ENCODE peak calls at places on chromosomes 6 and 20, in four cellular contexts. One of them, this sample, is unnamed.

GRCh38 chr6:21915707-21916399 is 322.3 kb downstream of the SOX4 start:
- ATAC-seq in HCT116: no peak
- ATAC-seq in K562: no peak
- ATAC-seq in upper lobe of left lung: peak
- ATAC-seq in this sample: no peak

GRCh38 chr6:158751192-158751591 is 68.0 kb downstream of the EZR start:
- ATAC-seq in HCT116: no peak
- ATAC-seq in K562: peak
- ATAC-seq in upper lobe of left lung: no peak
- ATAC-seq in this sample: no peak

GRCh38 chr6:11500008-11500407 is 37.5 kb upstream of the TMEM170B start:
- ATAC-seq in HCT116: no peak
- ATAC-seq in K562: no peak
- ATAC-seq in upper lobe of left lung: no peak
- ATAC-seq in this sample: no peak

GRCh38 chr6:42294759-42295158 is 77.1 kb upstream of the MRPS10 start:
- ATAC-seq in HCT116: peak
- ATAC-seq in K562: no peak
- ATAC-seq in upper lobe of left lung: no peak
- ATAC-seq in this sample: no peak

GRCh38 chr20:16498526-16499140 is 74.6 kb downstream of the KIF16B start:
- ATAC-seq in HCT116: no peak
- ATAC-seq in K562: no peak
- ATAC-seq in upper lobe of left lung: no peak
- ATAC-seq in this sample: no peak

GRCh38 chr20:34089655-34090324 is 22.3 kb downstream of the EIF2S2 start:
- ATAC-seq in HCT116: no peak
- ATAC-seq in K562: no peak
- ATAC-seq in upper lobe of left lung: no peak
- ATAC-seq in this sample: no peak

GRCh38 chr6:52516269-52516668 is 60.6 kb downstream of the TRAM2 start:
- ATAC-seq in HCT116: no peak
- ATAC-seq in K562: no peak
- ATAC-seq in upper lobe of left lung: no peak
- ATAC-seq in this sample: no peak

GRCh38 chr20:1474817-1475603 is 8.4 kb upstream of the NSFL1C start:
- ATAC-seq in HCT116: peak
- ATAC-seq in K562: peak
- ATAC-seq in upper lobe of left lung: no peak
- ATAC-seq in this sample: no peak

GRCh38 chr6:88166493-88166900 is 350 bp upstream of the CNR1 start:
- ATAC-seq in HCT116: no peak
- ATAC-seq in K562: no peak
- ATAC-seq in upper lobe of left lung: peak
- ATAC-seq in this sample: peak

GRCh38 chr20:36355469-36356171 is 49.5 kb downstream of the DLGAP4 start:
- ATAC-seq in HCT116: peak
- ATAC-seq in K562: peak
- ATAC-seq in upper lobe of left lung: no peak
- ATAC-seq in this sample: no peak

GRCh38 chr6:127924031-127924430 is 23.2 kb upstream of the THEMIS start:
- ATAC-seq in HCT116: no peak
- ATAC-seq in K562: no peak
- ATAC-seq in upper lobe of left lung: no peak
- ATAC-seq in this sample: no peak

GRCh38 chr6:35568967-35569606 is 56.4 kb upstream of the TULP1 start:
- ATAC-seq in HCT116: peak
- ATAC-seq in K562: peak
- ATAC-seq in upper lobe of left lung: peak
- ATAC-seq in this sample: peak

GRCh38 chr6:107600936-107601335 is 111.0 kb downstream of the SOBP start:
- ATAC-seq in HCT116: peak
- ATAC-seq in K562: no peak
- ATAC-seq in upper lobe of left lung: peak
- ATAC-seq in this sample: peak

GRCh38 chr6:118485601-118486550 is 62.2 kb upstream of the PLN start:
- ATAC-seq in HCT116: no peak
- ATAC-seq in K562: no peak
- ATAC-seq in upper lobe of left lung: no peak
- ATAC-seq in this sample: no peak

GRCh38 chr6:1130692-1131091 is 181.2 kb upstream of the FOXQ1 start:
- ATAC-seq in HCT116: no peak
- ATAC-seq in K562: no peak
- ATAC-seq in upper lobe of left lung: no peak
- ATAC-seq in this sample: no peak

GRCh38 chr20:50304501-50304856 is 113.8 kb downstream of the CEBPB start:
- ATAC-seq in HCT116: no peak
- ATAC-seq in K562: no peak
- ATAC-seq in upper lobe of left lung: peak
- ATAC-seq in this sample: peak

GRCh38 chr20:50304883-50305635 is 114.4 kb downstream of the CEBPB start:
- ATAC-seq in HCT116: no peak
- ATAC-seq in K562: no peak
- ATAC-seq in upper lobe of left lung: peak
- ATAC-seq in this sample: peak

GRCh38 chr20:50306478-50307423 is 116.1 kb downstream of the CEBPB start:
- ATAC-seq in HCT116: no peak
- ATAC-seq in K562: no peak
- ATAC-seq in upper lobe of left lung: no peak
- ATAC-seq in this sample: no peak

GRCh38 chr20:50303573-50304500 is 113.2 kb downstream of the CEBPB start:
- ATAC-seq in HCT116: no peak
- ATAC-seq in K562: peak
- ATAC-seq in upper lobe of left lung: no peak
- ATAC-seq in this sample: peak

DNA sequence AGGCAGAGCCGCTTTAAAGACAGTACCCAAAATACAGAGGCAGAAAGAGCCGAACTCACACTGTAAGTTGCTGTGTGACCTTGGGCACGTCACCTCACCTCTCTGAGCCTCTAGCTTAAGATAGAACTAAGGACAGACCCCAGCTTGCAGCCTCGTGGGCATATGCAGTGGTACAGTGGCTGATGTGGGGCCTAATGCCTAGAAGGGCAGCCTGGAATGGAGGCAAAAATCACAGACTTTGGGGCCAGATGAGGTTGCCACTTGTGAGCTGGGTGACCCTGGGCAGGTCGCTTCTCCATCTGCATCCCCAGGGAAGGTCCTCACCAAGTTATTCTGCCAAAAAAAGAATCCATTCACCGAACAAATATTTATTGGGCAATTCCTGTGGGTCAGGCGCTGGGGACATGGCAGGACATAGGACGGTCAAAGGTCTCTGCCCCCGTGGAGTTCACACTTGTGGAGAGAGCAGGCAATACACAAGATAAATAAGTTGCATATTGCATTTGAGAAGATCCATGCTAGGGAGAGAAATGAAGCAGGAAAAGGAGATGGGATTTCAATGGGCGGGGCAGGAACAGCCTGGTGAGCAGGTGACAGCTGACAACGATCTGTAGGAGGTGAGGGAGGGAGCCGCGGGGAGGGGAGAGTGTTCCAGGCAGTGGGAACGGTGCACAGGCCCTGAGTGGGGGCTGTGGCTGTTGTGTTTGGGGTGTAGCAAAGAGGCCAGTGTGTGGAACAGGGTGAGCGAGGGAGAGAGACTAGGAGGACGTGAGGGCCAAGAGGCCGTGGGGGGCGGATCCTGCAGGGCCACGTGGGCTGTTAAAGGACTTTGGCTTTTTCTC is 115.2 kb downstream of the CEBPB start:
- ATAC-seq in HCT116: no peak
- ATAC-seq in K562: peak
- ATAC-seq in upper lobe of left lung: no peak
- ATAC-seq in this sample: peak
- TF ChIP-seq POLR2AphosphoS5 in HCT116: no peak
- TF ChIP-seq POLR2AphosphoS5 in K562: no peak
- TF ChIP-seq POLR2AphosphoS5 in upper lobe of left lung: peak
- TF ChIP-seq POLR2AphosphoS5 in this sample: peak

GRCh38 chr6:17907467-17908229 is 79.8 kb downstream of the KIF13A start:
- ATAC-seq in HCT116: peak
- ATAC-seq in K562: peak
- ATAC-seq in upper lobe of left lung: peak
- ATAC-seq in this sample: peak
- TF ChIP-seq POLR2AphosphoS5 in HCT116: peak
- TF ChIP-seq POLR2AphosphoS5 in K562: peak
- TF ChIP-seq POLR2AphosphoS5 in upper lobe of left lung: peak
- TF ChIP-seq POLR2AphosphoS5 in this sample: peak

GRCh38 chr6:135222623-135223022 is 41.5 kb downstream of the MYB start:
- ATAC-seq in HCT116: no peak
- ATAC-seq in K562: peak
- ATAC-seq in upper lobe of left lung: no peak
- ATAC-seq in this sample: no peak
- TF ChIP-seq POLR2AphosphoS5 in HCT116: no peak
- TF ChIP-seq POLR2AphosphoS5 in K562: no peak
- TF ChIP-seq POLR2AphosphoS5 in upper lobe of left lung: no peak
- TF ChIP-seq POLR2AphosphoS5 in this sample: no peak

DNA sequence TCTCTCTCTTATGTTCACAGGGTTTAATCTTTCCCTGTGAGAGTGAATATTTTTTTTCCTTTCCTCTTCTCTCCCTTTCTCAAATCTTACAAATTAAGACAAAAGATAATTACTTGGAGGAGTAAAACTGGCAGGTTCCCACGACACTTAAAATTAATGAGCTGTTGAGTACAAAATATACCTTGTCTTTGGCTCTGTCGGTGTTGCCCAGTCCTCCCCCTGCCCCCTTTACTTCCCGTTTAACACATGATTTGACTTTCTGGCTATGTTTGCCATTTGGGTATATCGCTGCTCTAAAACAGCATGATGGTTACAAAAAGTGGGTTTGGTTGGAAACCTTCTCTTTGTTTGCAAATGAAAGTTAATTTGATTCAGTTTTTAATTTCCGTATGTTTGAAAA is 181.4 kb downstream of the DTNBP1 start:
- ATAC-seq in HCT116: no peak
- ATAC-seq in K562: peak
- ATAC-seq in upper lobe of left lung: no peak
- ATAC-seq in this sample: no peak
- TF ChIP-seq POLR2AphosphoS5 in HCT116: no peak
- TF ChIP-seq POLR2AphosphoS5 in K562: no peak
- TF ChIP-seq POLR2AphosphoS5 in upper lobe of left lung: no peak
- TF ChIP-seq POLR2AphosphoS5 in this sample: no peak

GRCh38 chr20:10304474-10305046 is 85.9 kb downstream of the SNAP25 start:
- ATAC-seq in HCT116: no peak
- ATAC-seq in K562: no peak
- ATAC-seq in upper lobe of left lung: no peak
- ATAC-seq in this sample: no peak

GRCh38 chr20:10309326-10309725 is 90.7 kb downstream of the SNAP25 start:
- ATAC-seq in HCT116: peak
- ATAC-seq in K562: no peak
- ATAC-seq in upper lobe of left lung: no peak
- ATAC-seq in this sample: no peak

GRCh38 chr20:10307359-10307735 is 88.7 kb downstream of the SNAP25 start:
- ATAC-seq in HCT116: no peak
- ATAC-seq in K562: no peak
- ATAC-seq in upper lobe of left lung: peak
- ATAC-seq in this sample: no peak

GRCh38 chr20:10308652-10309051 is 90.0 kb downstream of the SNAP25 start:
- ATAC-seq in HCT116: no peak
- ATAC-seq in K562: no peak
- ATAC-seq in upper lobe of left lung: no peak
- ATAC-seq in this sample: no peak

GRCh38 chr20:10306440-10307358 is 88.1 kb downstream of the SNAP25 start:
- ATAC-seq in HCT116: no peak
- ATAC-seq in K562: no peak
- ATAC-seq in upper lobe of left lung: peak
- ATAC-seq in this sample: no peak
- TF ChIP-seq POLR2AphosphoS5 in HCT116: no peak
- TF ChIP-seq POLR2AphosphoS5 in K562: no peak
- TF ChIP-seq POLR2AphosphoS5 in upper lobe of left lung: no peak
- TF ChIP-seq POLR2AphosphoS5 in this sample: no peak

DNA sequence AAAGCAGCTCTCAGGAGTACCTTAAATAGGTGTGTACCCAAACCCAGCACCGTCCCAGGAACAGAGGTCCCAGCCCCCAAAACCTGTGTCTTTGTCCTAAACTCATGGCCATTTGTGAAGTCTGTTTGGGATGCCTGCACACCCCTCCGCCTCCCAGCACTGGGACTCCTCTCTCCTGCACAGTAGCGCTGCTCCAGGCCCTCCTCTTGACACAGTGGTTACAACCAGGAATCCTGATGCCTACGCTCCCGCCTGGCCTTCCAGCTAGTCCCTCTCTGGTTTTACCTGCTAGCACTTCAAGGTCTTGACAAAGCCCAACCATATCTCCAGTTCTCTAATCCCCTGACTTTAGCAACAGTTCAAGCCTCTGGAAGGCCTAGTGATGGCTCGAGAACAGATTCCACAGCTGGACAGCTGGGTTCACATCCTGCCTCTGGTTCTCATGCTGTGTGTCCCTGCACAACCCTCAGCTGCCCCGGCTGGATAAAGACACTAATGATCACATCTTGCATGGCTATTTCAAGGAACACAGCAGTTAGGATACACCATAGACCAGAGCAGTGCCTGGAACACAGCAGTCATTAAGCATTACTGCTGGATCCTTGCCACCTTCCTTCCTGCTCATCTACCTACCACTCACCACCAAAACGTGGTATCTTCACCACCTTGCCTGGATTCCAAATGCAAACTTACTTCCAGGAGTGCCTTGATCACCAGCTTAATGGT is 5.6 kb downstream of the PSMA7 start:
- ATAC-seq in HCT116: no peak
- ATAC-seq in K562: no peak
- ATAC-seq in upper lobe of left lung: no peak
- ATAC-seq in this sample: no peak
- TF ChIP-seq POLR2AphosphoS5 in HCT116: no peak
- TF ChIP-seq POLR2AphosphoS5 in K562: no peak
- TF ChIP-seq POLR2AphosphoS5 in upper lobe of left lung: no peak
- TF ChIP-seq POLR2AphosphoS5 in this sample: no peak

This sample was measured in gastroesophageal sphincter.